ENCODE peak calls at places on chromosomes 6 and 20, in nine cellular contexts. G, P, C, X, H, E, D, K and N are unnamed samples.

GRCh38 chr6:90098025-90098474 is 198.6 kb downstream of the BACH2 start:
- DNase-seq in G (peak; percentile 99), P (peak; percentile 26), C (peak; percentile 39), X (no peak), H (peak; percentile 91), E (no peak), D (peak; percentile 19), K (peak; percentile 90), N (no peak)

GRCh38 chr6:46832816-46833215 is 39.6 kb downstream of the MEP1A start:
- DNase-seq in G (no peak), P (no peak), C (no peak), X (no peak), H (no peak), E (no peak), D (no peak), K (no peak), N (no peak)

GRCh38 chr6:2478200-2478599 is 232.8 kb upstream of the GMDS start:
- DNase-seq in G (peak; percentile 67), P (no peak), C (peak; percentile 47), X (no peak), H (no peak), E (no peak), D (no peak), K (peak; percentile 53), N (no peak)

GRCh38 chr20:63067266-63067635 is 60.5 kb upstream of the BHLHE23 start:
- DNase-seq in G (no peak), P (no peak), C (no peak), X (no peak), H (no peak), E (no peak), D (no peak), K (no peak), N (no peak)

GRCh38 chr6:5379647-5380242 is 118.4 kb downstream of the FARS2 start:
- DNase-seq in G (no peak), P (no peak), C (no peak), X (peak; percentile 83), H (no peak), E (no peak), D (peak; percentile 20), K (peak; percentile 62), N (no peak)

GRCh38 chr6:139982652-139983051 is 608.2 kb upstream of the CITED2 start:
- DNase-seq in G (peak; percentile 46), P (no peak), C (no peak), X (peak; percentile 66), H (no peak), E (no peak), D (no peak), K (peak; percentile 56), N (no peak)

GRCh38 chr20:64138276-64138815 is 25.9 kb upstream of the MYT1 start:
- DNase-seq in G (no peak), P (no peak), C (no peak), X (no peak), H (no peak), E (no peak), D (no peak), K (no peak), N (no peak)

GRCh38 chr6:18823782-18824386 is 436.7 kb downstream of the RNF144B start:
- DNase-seq in G (peak; percentile 0), P (no peak), C (no peak), X (peak; percentile 94), H (no peak), E (no peak), D (no peak), K (peak; percentile 3), N (no peak)

GRCh38 chr6:168315626-168316025 is 4.0 kb downstream of the DACT2 start:
- DNase-seq in G (no peak), P (no peak), C (no peak), X (peak; percentile 61), H (no peak), E (no peak), D (no peak), K (no peak), N (no peak)
- H3K27me3 ChIP-seq in G (peaks cover 8% of the 10 kb centered on the region), P (no peaks in the 10 kb centered on the region), C (peaks cover 28% of the 10 kb centered on the region), X (no peaks in the 10 kb centered on the region), H (no peaks in the 10 kb centered on the region), E (no peaks in the 10 kb centered on the region), D (peaks cover 19% of the 10 kb centered on the region), K (no peaks in the 10 kb centered on the region), N (no peaks in the 10 kb centered on the region)

GRCh38 chr6:98831057-98832031 is 3.0 kb upstream of the POU3F2 start:
- DNase-seq in G (no peak), P (no peak), C (no peak), X (peak; percentile 81), H (no peak), E (no peak), D (no peak), K (no peak), N (no peak)
- H3K27me3 ChIP-seq in G (peaks cover 70% of the 10 kb centered on the region), P (no peaks in the 10 kb centered on the region), C (peaks cover 87% of the 10 kb centered on the region), X (peaks cover 92% of the 10 kb centered on the region), H (peaks cover 69% of the 10 kb centered on the region), E (peaks cover 46% of the 10 kb centered on the region), D (peaks cover 99% of the 10 kb centered on the region), K (peaks cover 66% of the 10 kb centered on the region), N (peaks cover 78% of the 10 kb centered on the region)

DNA sequence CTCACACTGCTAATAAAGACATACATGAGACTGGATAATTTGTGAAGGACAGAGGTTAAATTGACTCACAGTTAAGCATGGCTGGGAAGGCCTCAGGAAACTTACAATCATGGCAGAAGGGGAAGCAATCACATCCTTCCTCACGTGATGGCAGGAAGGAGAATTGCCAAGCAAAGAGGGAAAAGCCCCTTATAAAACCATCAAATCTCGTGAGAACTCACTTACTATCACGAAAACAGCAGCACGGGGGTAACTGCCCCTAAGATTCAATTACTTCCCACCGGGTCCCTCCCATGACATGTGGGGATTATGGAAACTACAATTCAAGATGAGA is 106.8 kb downstream of the FYN start:
- DNase-seq in G (no peak), P (no peak), C (no peak), X (no peak), H (no peak), E (no peak), D (no peak), K (no peak), N (no peak)
- H3K27me3 ChIP-seq in G (no peaks in the 10 kb centered on the region), P (no peaks in the 10 kb centered on the region), C (no peaks in the 10 kb centered on the region), X (no peaks in the 10 kb centered on the region), H (no peaks in the 10 kb centered on the region), E (no peaks in the 10 kb centered on the region), D (no peaks in the 10 kb centered on the region), K (no peaks in the 10 kb centered on the region), N (no peaks in the 10 kb centered on the region)

GRCh38 chr20:31998246-31998645 is 12.0 kb upstream of the CCM2L start:
- DNase-seq in G (no peak), P (no peak), C (no peak), X (no peak), H (no peak), E (no peak), D (no peak), K (no peak), N (no peak)
- H3K27me3 ChIP-seq in G (peaks cover 29% of the 10 kb centered on the region), P (no peaks in the 10 kb centered on the region), C (peaks cover 31% of the 10 kb centered on the region), X (peaks cover 28% of the 10 kb centered on the region), H (peaks cover 6% of the 10 kb centered on the region), E (peaks cover 5% of the 10 kb centered on the region), D (peaks cover 39% of the 10 kb centered on the region), K (peaks cover 42% of the 10 kb centered on the region), N (peaks cover 5% of the 10 kb centered on the region)

DNA sequence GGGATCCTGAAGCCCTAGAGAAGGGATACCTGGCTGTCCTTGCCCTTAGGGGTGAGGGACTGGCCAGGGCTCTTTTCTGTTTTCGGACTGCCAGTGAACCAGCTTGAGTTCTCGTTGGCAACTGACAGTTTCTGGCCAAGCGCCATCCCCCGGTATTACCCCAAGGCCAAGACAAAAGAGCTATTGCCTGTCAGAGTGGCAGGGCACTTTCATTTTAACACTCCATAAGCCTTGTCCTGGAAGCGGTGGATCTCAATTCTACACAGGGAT is 967 bp upstream of the CPXM1 start:
- DNase-seq in G (no peak), P (peak; percentile 34), C (no peak), X (no peak), H (no peak), E (no peak), D (no peak), K (no peak), N (no peak)
- H3K27me3 ChIP-seq in G (peaks cover 55% of the 10 kb centered on the region), P (no peaks in the 10 kb centered on the region), C (peaks cover 70% of the 10 kb centered on the region), X (peaks cover 54% of the 10 kb centered on the region), H (peaks cover 16% of the 10 kb centered on the region), E (peaks cover 28% of the 10 kb centered on the region), D (peaks cover 90% of the 10 kb centered on the region), K (peaks cover 69% of the 10 kb centered on the region), N (peaks cover 43% of the 10 kb centered on the region)

GRCh38 chr6:35919827-35920751 is 809 bp downstream of the SRPK1 start:
- DNase-seq in G (peak; percentile 63), P (peak; percentile 44), C (peak; percentile 48), X (peak; percentile 81), H (peak; percentile 59), E (peak; percentile 25), D (peak; percentile 65), K (peak; percentile 76), N (peak; percentile 40)
- H3K27me3 ChIP-seq in G (no peaks in the 10 kb centered on the region), P (no peaks in the 10 kb centered on the region), C (no peaks in the 10 kb centered on the region), X (no peaks in the 10 kb centered on the region), H (no peaks in the 10 kb centered on the region), E (no peaks in the 10 kb centered on the region), D (no peaks in the 10 kb centered on the region), K (no peaks in the 10 kb centered on the region), N (no peaks in the 10 kb centered on the region)

GRCh38 chr6:155165029-155165710 is 98.6 kb upstream of the CLDN20 start:
- DNase-seq in G (no peak), P (no peak), C (no peak), X (peak; percentile 25), H (no peak), E (no peak), D (no peak), K (no peak), N (no peak)

GRCh38 chr6:155158044-155158843 is 105.6 kb upstream of the CLDN20 start:
- DNase-seq in G (peak; percentile 49), P (no peak), C (no peak), X (no peak), H (no peak), E (no peak), D (no peak), K (peak; percentile 75), N (no peak)

GRCh38 chr6:155162682-155163081 is 101.1 kb upstream of the CLDN20 start:
- DNase-seq in G (peak; percentile 53), P (no peak), C (no peak), X (no peak), H (no peak), E (no peak), D (no peak), K (no peak), N (no peak)

DNA sequence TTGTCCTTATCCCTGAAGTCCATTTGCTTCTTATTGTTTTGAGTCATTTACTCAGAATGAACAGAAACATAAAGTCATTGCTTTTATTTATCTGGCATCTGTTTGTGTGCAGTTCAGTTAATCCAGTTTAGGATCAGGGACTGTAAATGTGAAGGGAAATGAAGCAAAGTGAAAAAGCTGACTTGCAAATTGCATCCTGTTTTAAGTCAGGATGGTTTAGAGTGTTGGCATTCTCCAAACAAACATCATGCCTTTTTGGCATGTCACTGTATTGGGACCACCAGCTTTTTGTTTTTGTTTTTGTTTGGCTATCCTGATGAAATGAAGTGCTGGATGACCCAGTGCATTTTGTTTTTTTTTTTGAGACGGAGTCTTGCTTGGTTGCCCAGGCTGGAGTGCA is 100.2 kb upstream of the CLDN20 start:
- DNase-seq in G (no peak), P (no peak), C (no peak), X (no peak), H (no peak), E (no peak), D (no peak), K (no peak), N (no peak)
- H3K27me3 ChIP-seq in G (no peaks in the 10 kb centered on the region), P (no peaks in the 10 kb centered on the region), C (no peaks in the 10 kb centered on the region), X (no peaks in the 10 kb centered on the region), H (no peaks in the 10 kb centered on the region), E (no peaks in the 10 kb centered on the region), D (no peaks in the 10 kb centered on the region), K (no peaks in the 10 kb centered on the region), N (no peaks in the 10 kb centered on the region)

GRCh38 chr6:85452441-85452881 is 2.6 kb downstream of the NT5E start:
- DNase-seq in G (peak; percentile 71), P (no peak), C (no peak), X (no peak), H (no peak), E (no peak), D (no peak), K (peak; percentile 68), N (no peak)
- H3K27me3 ChIP-seq in G (no peaks in the 10 kb centered on the region), P (no peaks in the 10 kb centered on the region), C (no peaks in the 10 kb centered on the region), X (peaks cover 73% of the 10 kb centered on the region), H (no peaks in the 10 kb centered on the region), E (peaks cover 13% of the 10 kb centered on the region), D (peaks cover 14% of the 10 kb centered on the region), K (no peaks in the 10 kb centered on the region), N (peaks cover 6% of the 10 kb centered on the region)